ENCODE peak calls at places on chromosome 19, in eight cellular contexts. Y, V, O, N, D, F, M and Q are unnamed samples.
A peak's percentile ranks its signal among the peaks of the same experiment; 100 is the strongest.

GRCh38 chr19:29677001-29677781 is 11.9 kb downstream of the PLEKHF1 start:
- DNase-seq in N (no peak), O (no peak), F (no peak), Y (no peak), D (peak; percentile 47), V (no peak), M (no peak), Q (peak; percentile 33)

GRCh38 chr19:4508698-4509097 is 9.6 kb downstream of the PLIN4 start:
- DNase-seq in O (no peak), Y (no peak), M (no peak), V (no peak), N (no peak), D (no peak), F (no peak), Q (no peak)

GRCh38 chr19:6103894-6104293 is 6.4 kb downstream of the RFX2 start:
- DNase-seq in N (no peak), O (no peak), D (no peak), M (no peak), Y (no peak), V (no peak), F (no peak), Q (no peak)

GRCh38 chr19:28887920-28888618 is 324.9 kb downstream of the UQCRFS1 start:
- DNase-seq in D (no peak), Y (no peak), O (no peak), N (no peak), M (no peak), V (no peak), F (no peak), Q (no peak)

GRCh38 chr19:48867119-48867921 is 1.1 kb downstream of the PLEKHA4 start:
- DNase-seq in V (no peak), O (no peak), N (no peak), Y (no peak), D (no peak), F (no peak), M (no peak), Q (no peak)

GRCh38 chr19:56538254-56538760 is 441 bp upstream of the ZFP28 start:
- DNase-seq in Y (peak; percentile 94), O (peak; percentile 86), V (peak; percentile 31), M (no peak), N (peak; percentile 93), F (peak; percentile 87), D (peak; percentile 95), Q (peak; percentile 91)

GRCh38 chr19:49843265-49843664 is 7.7 kb upstream of the PTOV1 start:
- DNase-seq in O (no peak), Y (no peak), D (no peak), V (no peak), F (no peak), M (peak; percentile 45), N (no peak), Q (no peak)

GRCh38 chr19:55902080-55902751 is 29.9 kb downstream of the NLRP13 start:
- DNase-seq in M (no peak), F (no peak), N (no peak), D (no peak), Y (no peak), V (no peak), O (no peak), Q (no peak)

GRCh38 chr19:55250262-55251036 is 8.4 kb downstream of the PPP6R1 start:
- DNase-seq in O (no peak), M (no peak), F (no peak), Y (no peak), D (no peak), V (no peak), N (peak; percentile 21), Q (no peak)

GRCh38 chr19:19490247-19490968 is 24.9 kb downstream of the TSSK6 start:
- DNase-seq in F (peak; percentile 88), O (peak; percentile 81), Y (peak; percentile 77), D (peak; percentile 89), M (peak; percentile 86), N (peak; percentile 81), V (peak; percentile 39), Q (peak; percentile 87)

GRCh38 chr19:43595605-43595998 is 332 bp downstream of the IRGQ start:
- DNase-seq in N (no peak), D (no peak), M (no peak), Y (no peak), V (no peak), F (no peak), O (no peak), Q (peak; percentile 53)
- TF ChIP-seq CTCF in N (no peak), D (no peak), M (no peak), Y (no peak), V (no peak), F (no peak), O (no peak), Q (no peak)

GRCh38 chr19:50906217-50906616 is 5.0 kb downstream of the KLK4 start:
- DNase-seq in M (peak; percentile 33), O (no peak), V (no peak), D (peak; percentile 93), F (peak; percentile 62), N (no peak), Y (peak; percentile 67), Q (peak; percentile 61)
- TF ChIP-seq CTCF in M (peak; percentile 74), O (no peak), V (peak; percentile 40), D (peak; percentile 78), F (peak; percentile 77), N (no peak), Y (peak; percentile 30), Q (peak; percentile 47)

GRCh38 chr19:16541526-16542044 is 652 bp downstream of the CHERP start:
- DNase-seq in V (no peak), O (no peak), D (peak; percentile 48), F (peak; percentile 26), N (no peak), Y (no peak), M (peak; percentile 50), Q (peak; percentile 35)

GRCh38 chr19:16542045-16542893 is at the start of gene CHERP:
- DNase-seq in Y (peak; percentile 97), F (peak; percentile 97), D (peak; percentile 97), O (peak; percentile 89), M (peak; percentile 98), V (peak; percentile 53), N (peak; percentile 96), Q (peak; percentile 94)

GRCh38 chr19:16544468-16545231 is 2.4 kb upstream of the CHERP start:
- DNase-seq in N (no peak), Y (no peak), D (no peak), O (no peak), V (no peak), F (peak; percentile 4), M (peak; percentile 49), Q (no peak)

GRCh38 chr19:16540948-16541347 is 1.3 kb downstream of the CHERP start:
- DNase-seq in O (no peak), N (no peak), V (no peak), M (no peak), Y (no peak), F (no peak), D (no peak), Q (no peak)

GRCh38 chr19:16542894-16543498 is 759 bp upstream of the CHERP start:
- DNase-seq in Y (no peak), N (no peak), F (no peak), O (no peak), V (no peak), D (no peak), M (peak; percentile 31), Q (peak; percentile 37)
- TF ChIP-seq CTCF in Y (no peak), N (no peak), F (no peak), O (no peak), V (no peak), D (no peak), M (no peak), Q (no peak)

GRCh38 chr19:46297700-46298476 is 1.0 kb downstream of the HIF3A start:
- DNase-seq in Y (no peak), F (no peak), N (peak; percentile 87), M (no peak), O (peak; percentile 91), D (no peak), V (no peak), Q (no peak)
- TF ChIP-seq CTCF in Y (no peak), F (no peak), N (no peak), M (peak; percentile 29), O (peak; percentile 29), D (no peak), V (peak; percentile 6), Q (no peak)

DNA sequence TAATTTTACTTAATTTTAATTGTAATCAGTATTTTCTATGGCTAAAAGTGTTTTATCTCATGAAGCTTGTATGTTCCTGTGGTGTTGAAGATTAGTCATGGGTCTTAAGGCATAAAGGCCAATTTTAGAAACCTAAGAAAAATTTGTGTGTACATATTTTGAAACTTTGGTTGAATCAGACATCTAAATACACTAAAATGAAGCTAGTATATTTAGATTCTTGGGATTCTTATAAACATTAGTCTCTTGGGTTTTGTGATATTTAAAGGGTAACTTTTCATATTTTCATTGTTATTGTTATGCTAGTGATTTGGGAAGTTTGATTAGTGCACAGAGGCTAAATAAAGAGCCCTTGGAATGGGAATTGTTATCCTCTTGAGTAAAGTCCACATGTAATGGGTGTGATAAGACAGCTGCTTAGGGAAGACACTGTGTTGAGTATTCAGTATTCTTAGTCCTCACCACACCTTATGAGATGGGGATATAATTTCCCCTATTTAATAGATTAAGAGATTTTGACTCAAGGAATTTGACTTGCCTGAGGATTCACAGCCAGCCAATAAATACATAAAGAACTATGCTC is 24.6 kb downstream of the UBA2 start:
- DNase-seq in M (no peak), F (no peak), D (no peak), O (no peak), N (no peak), V (no peak), Y (no peak), Q (no peak)
- TF ChIP-seq CTCF in M (no peak), F (no peak), D (no peak), O (no peak), N (no peak), V (no peak), Y (no peak), Q (no peak)

DNA sequence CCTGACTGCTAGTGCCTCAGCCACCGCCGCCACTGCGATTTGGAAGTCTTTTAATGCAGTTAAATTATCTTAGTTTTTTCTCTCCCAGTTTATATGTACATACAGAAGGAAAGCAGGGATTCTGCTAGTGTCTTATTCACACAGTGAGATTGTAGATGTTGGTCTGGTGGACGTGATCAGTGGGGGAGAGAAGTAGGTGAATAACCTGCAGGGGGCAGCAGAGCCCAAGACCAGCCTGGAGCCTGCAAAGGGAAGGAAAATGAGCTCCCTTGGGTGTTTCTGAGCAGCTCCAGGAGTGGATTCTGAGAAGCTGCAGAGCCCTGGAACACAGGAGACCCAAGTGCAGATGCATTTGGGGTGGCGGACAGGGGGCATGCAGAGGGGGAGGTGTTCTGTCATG is 26.3 kb downstream of the ZNF844 start:
- DNase-seq in M (peak; percentile 67), Y (peak; percentile 73), F (peak; percentile 76), D (peak; percentile 71), N (peak; percentile 68), O (peak; percentile 51), V (no peak), Q (peak; percentile 88)
- TF ChIP-seq CTCF in M (peak; percentile 91), Y (peak; percentile 55), F (peak; percentile 83), D (peak; percentile 82), N (peak; percentile 21), O (peak; percentile 67), V (peak; percentile 59), Q (peak; percentile 81)